ENCODE peak calls at places on chromosome 9, in four cellular contexts. P, H, D and R are unnamed samples.

GRCh38 chr9:113428062-113428600 is 17.6 kb downstream of the C9orf43 start:
- DNase-seq in D (no peak), P (no peak), H (no peak), R (no peak)

GRCh38 chr9:37727002-37727401 is 26.6 kb upstream of the TRMT10B start:
- DNase-seq in H (no peak), D (no peak), P (no peak), R (no peak)

GRCh38 chr9:92983984-92984589 is 36.8 kb downstream of the FGD3 start:
- DNase-seq in H (peak), D (peak), P (peak), R (no peak)

GRCh38 chr9:136791466-136792276 is 527 bp downstream of the TMEM141 start:
- DNase-seq in P (peak), D (peak), H (peak), R (peak)

GRCh38 chr9:5015934-5016333 is 30.9 kb downstream of the JAK2 start:
- DNase-seq in D (no peak), H (no peak), P (no peak), R (no peak)

GRCh38 chr9:132367613-132368305 is 13.0 kb upstream of the SETX start:
- DNase-seq in D (no peak), P (no peak), H (no peak), R (no peak)

GRCh38 chr9:83431470-83432060 is 106.6 kb downstream of the FRMD3 start:
- DNase-seq in H (peak), P (no peak), D (no peak), R (peak)

GRCh38 chr9:116806075-116806474 is 119.0 kb downstream of the TRIM32 start:
- DNase-seq in H (peak), P (peak), D (peak), R (peak)

GRCh38 chr9:3299872-3300271 is 225.9 kb downstream of the RFX3 start:
- DNase-seq in P (peak), H (no peak), D (no peak), R (peak)

GRCh38 chr9:82584349-82584846 is 478.5 kb downstream of the RASEF start:
- DNase-seq in D (no peak), H (no peak), P (no peak), R (no peak)

GRCh38 chr9:21801683-21802417 is 586 bp upstream of the MTAP start:
- DNase-seq in H (peak), P (peak), D (peak), R (peak)

GRCh38 chr9:113669523-113670115 is 206.1 kb downstream of the RGS3 start:
- DNase-seq in D (no peak), H (no peak), P (no peak), R (no peak)

GRCh38 chr9:123445981-123446610 is 90.1 kb downstream of the CRB2 start:
- DNase-seq in H (no peak), D (no peak), P (no peak), R (no peak)

GRCh38 chr9:137103206-137103999 is 11.1 kb downstream of the DPP7 start:
- DNase-seq in D (no peak), H (no peak), P (no peak), R (no peak)

GRCh38 chr9:90287567-90288274 is 354.9 kb downstream of the DIRAS2 start:
- DNase-seq in P (no peak), H (no peak), D (no peak), R (peak)

GRCh38 chr9:132801659-132802058 is 76.4 kb downstream of the AK8 start:
- DNase-seq in D (no peak), P (no peak), H (no peak), R (no peak)

GRCh38 chr9:22838266-22838665 is 391.6 kb downstream of the DMRTA1 start:
- DNase-seq in P (no peak), H (no peak), D (no peak), R (no peak)

GRCh38 chr9:114124666-114125580 is 25.8 kb upstream of the KIF12 start:
- DNase-seq in P (no peak), H (no peak), D (no peak), R (no peak)

GRCh38 chr9:95494416-95495371 is 22.1 kb downstream of the PTCH1 start:
- DNase-seq in P (peak), H (peak), D (peak), R (peak)

GRCh38 chr9:29208670-29209069 is 1635.4 kb upstream of the C9orf72 start:
- DNase-seq in D (no peak), H (peak), P (no peak), R (no peak)

GRCh38 chr9:75299324-75299723 is 211.0 kb downstream of the OSTF1 start:
- DNase-seq in H (peak), D (no peak), P (peak), R (no peak)

GRCh38 chr9:32398207-32398606 is 13.8 kb downstream of the ACO1 start:
- DNase-seq in P (no peak), H (no peak), D (no peak), R (no peak)

GRCh38 chr9:111868475-111868874 is 28.1 kb upstream of the UGCG start:
- DNase-seq in D (no peak), P (no peak), H (no peak), R (no peak)

GRCh38 chr9:71884005-71884404 is 27.0 kb downstream of the ABHD17B start:
- DNase-seq in P (no peak), D (no peak), H (no peak), R (no peak)

GRCh38 chr9:99140685-99141314 is 35.9 kb downstream of the TGFBR1 start:
- DNase-seq in D (peak), H (peak), P (peak), R (peak)

GRCh38 chr9:104927912-104928740 is at the start of gene ABCA1:
- DNase-seq in H (peak), P (peak), D (peak), R (peak)

GRCh38 chr9:35366627-35367026 is 123.3 kb upstream of the RUSC2 start:
- DNase-seq in D (no peak), P (no peak), H (no peak), R (no peak)

GRCh38 chr9:112784020-112784788 is 33.6 kb downstream of the SNX30 start:
- DNase-seq in D (peak), H (no peak), P (no peak), R (no peak)

GRCh38 chr9:20689833-20690232 is 5.8 kb downstream of the FOCAD start:
- DNase-seq in D (no peak), P (no peak), H (no peak), R (no peak)

GRCh38 chr9:77917800-77918199 is 113.8 kb downstream of the GNAQ start:
- DNase-seq in H (no peak), D (no peak), P (no peak), R (no peak)

GRCh38 chr9:137724114-137724445 is 105.3 kb downstream of the EHMT1 start:
- DNase-seq in H (no peak), D (peak), P (no peak), R (no peak)

GRCh38 chr9:71587576-71588362 is 180.5 kb downstream of the CEMIP2 start:
- DNase-seq in P (no peak), H (peak), D (no peak), R (no peak)

GRCh38 chr9:33446507-33447403 is 638 bp downstream of the AQP3 start:
- DNase-seq in P (peak), H (peak), D (peak), R (peak)

GRCh38 chr9:136658849-136659535 is 3.7 kb upstream of the EGFL7 start:
- DNase-seq in P (no peak), H (no peak), D (no peak), R (no peak)

GRCh38 chr9:7819984-7820383 is 20.4 kb upstream of the DMAC1 start:
- DNase-seq in H (no peak), D (no peak), P (no peak), R (no peak)

GRCh38 chr9:83447351-83447750 is 90.8 kb downstream of the FRMD3 start:
- DNase-seq in P (no peak), D (no peak), H (no peak), R (no peak)

GRCh38 chr9:135329571-135330306 is 149.8 kb upstream of the PPP1R26 start:
- DNase-seq in H (no peak), D (peak), P (no peak), R (no peak)

GRCh38 chr9:121283072-121283398 is 15.1 kb downstream of the GSN start:
- DNase-seq in D (no peak), H (no peak), P (no peak), R (no peak)
- TF ChIP-seq EZH2phosphoT487 in D (no peak), H (no peak), P (no peak), R (no peak)

DNA sequence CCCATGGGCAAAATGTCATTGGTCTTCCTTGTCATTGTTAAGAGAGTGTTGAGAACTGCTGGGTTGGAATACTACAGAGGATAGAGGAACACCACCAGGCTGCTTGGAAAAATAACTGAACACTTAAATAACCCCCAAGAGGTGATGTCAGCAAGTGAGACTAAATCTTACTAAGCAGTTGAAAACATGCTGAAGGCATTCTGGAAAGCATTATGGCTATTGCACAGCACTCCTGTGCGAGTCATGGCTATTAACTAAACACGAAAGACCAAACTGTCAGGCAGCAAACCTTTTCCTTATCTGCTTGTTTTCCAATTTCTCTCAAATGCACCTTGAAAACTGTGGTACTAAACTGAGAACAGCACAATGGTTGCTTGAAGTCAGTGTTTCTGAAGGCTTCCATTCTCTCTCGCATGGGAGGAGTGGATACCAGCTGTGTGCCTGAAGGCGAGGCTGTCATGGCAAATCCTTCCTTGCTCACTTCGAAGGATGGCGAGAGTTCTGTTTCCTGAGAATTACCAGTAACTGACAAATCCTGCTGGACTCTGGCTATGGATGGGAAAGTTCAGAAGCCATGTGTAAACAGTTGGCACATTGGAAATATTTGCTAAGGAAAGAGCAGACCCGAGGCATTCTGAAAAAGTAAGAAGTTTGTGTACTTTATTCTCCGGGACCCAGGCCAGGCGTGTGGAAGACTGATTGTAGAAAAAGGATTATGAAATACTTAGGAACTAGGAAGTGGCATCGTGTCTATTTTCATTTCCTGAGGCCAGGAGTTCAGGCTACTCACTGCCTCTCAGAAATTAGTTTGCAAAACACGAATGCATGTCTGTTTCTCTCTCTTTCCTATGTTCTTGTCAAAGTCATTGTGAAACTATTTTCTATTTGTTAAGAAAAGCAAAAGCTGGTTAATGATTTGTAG is 182.1 kb downstream of the DMRT2 start:
- DNase-seq in P (no peak), H (peak), D (no peak), R (no peak)
- TF ChIP-seq EZH2phosphoT487 in P (no peak), H (no peak), D (no peak), R (no peak)

DNA sequence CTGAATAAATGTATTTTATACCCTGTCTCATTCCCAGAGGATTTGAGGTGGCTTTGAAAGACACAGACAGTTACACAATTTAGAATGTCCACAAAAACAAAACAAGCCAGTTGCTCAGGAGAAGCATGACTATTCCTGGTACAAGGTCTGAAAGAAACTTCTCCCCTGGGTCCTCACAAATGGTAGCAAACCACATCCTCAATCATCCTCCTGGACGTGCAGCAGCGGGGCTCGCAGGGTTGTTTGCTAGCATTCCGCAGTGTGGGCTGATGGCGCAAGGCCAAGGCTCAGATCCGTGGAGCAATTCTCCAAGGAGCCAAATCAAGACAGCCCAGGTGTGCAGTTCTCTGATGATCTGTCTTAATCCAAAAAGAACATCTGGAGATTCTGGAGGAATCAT is 210.3 kb downstream of the ACTL7B start:
- DNase-seq in H (no peak), D (no peak), P (no peak), R (no peak)
- TF ChIP-seq EZH2phosphoT487 in H (no peak), D (no peak), P (no peak), R (no peak)

GRCh38 chr9:94173632-94174031 is 85.5 kb upstream of the ZNF169 start:
- DNase-seq in H (no peak), D (no peak), P (no peak), R (no peak)
- TF ChIP-seq EZH2phosphoT487 in H (no peak), D (no peak), P (no peak), R (no peak)

DNA sequence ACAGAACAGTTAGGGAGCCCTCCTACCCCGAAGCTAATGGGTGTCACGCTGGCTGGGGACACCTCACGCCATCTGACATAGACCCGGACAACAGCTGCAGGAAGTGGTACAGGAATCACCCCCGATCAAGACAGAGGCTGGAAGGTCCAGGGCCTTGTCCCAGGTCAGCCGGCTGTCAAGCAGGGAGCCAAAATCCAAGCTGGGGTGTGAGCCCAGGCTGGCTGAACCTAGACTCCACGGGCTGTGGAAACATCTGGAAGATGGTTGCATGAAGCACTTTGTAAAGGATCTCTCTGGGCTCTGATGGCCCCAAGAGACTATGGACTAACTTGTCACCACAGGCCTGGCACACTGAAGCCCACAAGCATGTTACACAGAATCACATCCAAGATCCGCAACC is 68.9 kb upstream of the STXBP1 start:
- DNase-seq in P (no peak), D (no peak), H (no peak), R (no peak)
- TF ChIP-seq EZH2phosphoT487 in P (no peak), D (no peak), H (no peak), R (no peak)

GRCh38 chr9:120891255-120891954 is 14.4 kb upstream of the PHF19 start:
- DNase-seq in P (peak), H (no peak), D (no peak), R (no peak)
- TF ChIP-seq EZH2phosphoT487 in P (no peak), H (no peak), D (no peak), R (no peak)

DNA sequence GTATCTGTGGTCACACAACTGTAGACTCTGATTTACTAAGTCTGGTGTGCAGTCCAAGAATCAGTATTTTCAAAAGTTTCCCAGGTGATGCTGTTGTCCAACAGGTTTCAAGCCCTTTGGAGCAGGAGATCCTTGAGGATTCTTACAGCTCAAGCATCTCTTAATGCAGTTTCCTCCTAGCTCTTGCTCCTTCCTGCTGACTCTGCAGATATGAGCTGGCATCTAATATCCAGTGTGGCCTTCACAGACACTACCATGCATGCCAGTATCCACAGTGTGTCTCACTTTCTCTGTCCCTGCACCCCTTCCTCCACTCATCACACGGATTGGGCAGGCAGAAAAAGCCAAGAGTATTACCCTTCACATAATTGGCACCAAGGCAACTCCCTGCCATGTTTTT is 182.2 kb upstream of the TNC start:
- DNase-seq in H (no peak), P (no peak), D (no peak), R (no peak)
- TF ChIP-seq EZH2phosphoT487 in H (no peak), P (no peak), D (no peak), R (no peak)